ENCODE peak calls at places on chromosomes 2 and 18, in five cellular contexts. One of them, this sample, is unnamed.

GRCh38 chr18:12325726-12326245 is 17.7 kb downstream of the TUBB6 start:
- DNase-seq in HTR-8/SVneo: no peak
- DNase-seq in stimulated activated CD4-positive, alpha-beta T cell treated with anti-CD3 and anti-CD28 coated beads, Interleukin-4, amount 100 ng/mL, for 4 hours: no peak
- DNase-seq in memory B cell: no peak
- DNase-seq in nephron progenitor cell: no peak
- DNase-seq in this sample: no peak

GRCh38 chr2:498493-499178 is 178.6 kb downstream of the TMEM18 start:
- DNase-seq in HTR-8/SVneo: no peak
- DNase-seq in memory B cell: no peak
- DNase-seq in stimulated activated CD4-positive, alpha-beta T cell treated with anti-CD3 and anti-CD28 coated beads, Interleukin-4, amount 100 ng/mL, for 4 hours: no peak
- DNase-seq in nephron progenitor cell: no peak
- DNase-seq in this sample: no peak

GRCh38 chr18:23871410-23871809 is 143.1 kb upstream of the TTC39C start:
- DNase-seq in nephron progenitor cell: peak; percentile 24
- DNase-seq in HTR-8/SVneo: no peak
- DNase-seq in stimulated activated CD4-positive, alpha-beta T cell treated with anti-CD3 and anti-CD28 coated beads, Interleukin-4, amount 100 ng/mL, for 4 hours: peak; percentile 25
- DNase-seq in memory B cell: no peak
- DNase-seq in this sample: no peak

GRCh38 chr2:120914839-120915521 is 179.3 kb downstream of the GLI2 start:
- DNase-seq in HTR-8/SVneo: peak; percentile 84
- DNase-seq in nephron progenitor cell: peak; percentile 35
- DNase-seq in memory B cell: no peak
- DNase-seq in stimulated activated CD4-positive, alpha-beta T cell treated with anti-CD3 and anti-CD28 coated beads, Interleukin-4, amount 100 ng/mL, for 4 hours: no peak
- DNase-seq in this sample: peak; percentile 95

GRCh38 chr2:237691908-237692600 is 64.7 kb downstream of the LRRFIP1 start:
- DNase-seq in memory B cell: peak; percentile 88
- DNase-seq in stimulated activated CD4-positive, alpha-beta T cell treated with anti-CD3 and anti-CD28 coated beads, Interleukin-4, amount 100 ng/mL, for 4 hours: peak; percentile 96
- DNase-seq in nephron progenitor cell: peak; percentile 99
- DNase-seq in HTR-8/SVneo: peak; percentile 81
- DNase-seq in this sample: peak; percentile 96

GRCh38 chr2:96095116-96095636 is 21.2 kb downstream of the ADRA2B start:
- DNase-seq in HTR-8/SVneo: no peak
- DNase-seq in nephron progenitor cell: no peak
- DNase-seq in memory B cell: no peak
- DNase-seq in stimulated activated CD4-positive, alpha-beta T cell treated with anti-CD3 and anti-CD28 coated beads, Interleukin-4, amount 100 ng/mL, for 4 hours: no peak
- DNase-seq in this sample: no peak

GRCh38 chr2:109719871-109720270 is 74.2 kb upstream of the RGPD5 start:
- DNase-seq in nephron progenitor cell: no peak
- DNase-seq in memory B cell: no peak
- DNase-seq in stimulated activated CD4-positive, alpha-beta T cell treated with anti-CD3 and anti-CD28 coated beads, Interleukin-4, amount 100 ng/mL, for 4 hours: no peak
- DNase-seq in HTR-8/SVneo: no peak
- DNase-seq in this sample: no peak

GRCh38 chr2:73640537-73640936 is 1.7 kb downstream of the NAT8 start:
- DNase-seq in stimulated activated CD4-positive, alpha-beta T cell treated with anti-CD3 and anti-CD28 coated beads, Interleukin-4, amount 100 ng/mL, for 4 hours: no peak
- DNase-seq in memory B cell: no peak
- DNase-seq in HTR-8/SVneo: no peak
- DNase-seq in nephron progenitor cell: no peak
- DNase-seq in this sample: no peak

GRCh38 chr2:96819101-96819875 is 3.2 kb downstream of the CNNM3 start:
- DNase-seq in stimulated activated CD4-positive, alpha-beta T cell treated with anti-CD3 and anti-CD28 coated beads, Interleukin-4, amount 100 ng/mL, for 4 hours: no peak
- DNase-seq in memory B cell: no peak
- DNase-seq in nephron progenitor cell: no peak
- DNase-seq in HTR-8/SVneo: no peak
- DNase-seq in this sample: no peak

GRCh38 chr2:129070663-129071062 is 752.0 kb upstream of the HS6ST1 start:
- DNase-seq in memory B cell: no peak
- DNase-seq in HTR-8/SVneo: no peak
- DNase-seq in stimulated activated CD4-positive, alpha-beta T cell treated with anti-CD3 and anti-CD28 coated beads, Interleukin-4, amount 100 ng/mL, for 4 hours: no peak
- DNase-seq in nephron progenitor cell: no peak
- DNase-seq in this sample: no peak

GRCh38 chr18:45449761-45450227 is 165.5 kb upstream of the SLC14A2 start:
- DNase-seq in HTR-8/SVneo: no peak
- DNase-seq in memory B cell: no peak
- DNase-seq in stimulated activated CD4-positive, alpha-beta T cell treated with anti-CD3 and anti-CD28 coated beads, Interleukin-4, amount 100 ng/mL, for 4 hours: no peak
- DNase-seq in nephron progenitor cell: no peak
- DNase-seq in this sample: no peak

GRCh38 chr2:187549193-187549592 is 5.0 kb downstream of the TFPI start:
- DNase-seq in nephron progenitor cell: no peak
- DNase-seq in HTR-8/SVneo: no peak
- DNase-seq in stimulated activated CD4-positive, alpha-beta T cell treated with anti-CD3 and anti-CD28 coated beads, Interleukin-4, amount 100 ng/mL, for 4 hours: no peak
- DNase-seq in memory B cell: no peak
- DNase-seq in this sample: no peak

GRCh38 chr2:237258146-237258545 is 155.8 kb downstream of the COL6A3 start:
- DNase-seq in stimulated activated CD4-positive, alpha-beta T cell treated with anti-CD3 and anti-CD28 coated beads, Interleukin-4, amount 100 ng/mL, for 4 hours: no peak
- DNase-seq in memory B cell: no peak
- DNase-seq in HTR-8/SVneo: no peak
- DNase-seq in nephron progenitor cell: no peak
- DNase-seq in this sample: no peak

GRCh38 chr2:207729465-207729998 is 18.1 kb downstream of the CCNYL1 start:
- DNase-seq in memory B cell: no peak
- DNase-seq in nephron progenitor cell: no peak
- DNase-seq in stimulated activated CD4-positive, alpha-beta T cell treated with anti-CD3 and anti-CD28 coated beads, Interleukin-4, amount 100 ng/mL, for 4 hours: no peak
- DNase-seq in HTR-8/SVneo: no peak
- DNase-seq in this sample: no peak

GRCh38 chr2:18368008-18368407 is 192.4 kb downstream of the RDH14 start:
- DNase-seq in stimulated activated CD4-positive, alpha-beta T cell treated with anti-CD3 and anti-CD28 coated beads, Interleukin-4, amount 100 ng/mL, for 4 hours: no peak
- DNase-seq in HTR-8/SVneo: no peak
- DNase-seq in nephron progenitor cell: no peak
- DNase-seq in memory B cell: no peak
- DNase-seq in this sample: no peak

GRCh38 chr2:239316562-239317465 is 84.0 kb downstream of the HDAC4 start:
- DNase-seq in nephron progenitor cell: no peak
- DNase-seq in HTR-8/SVneo: no peak
- DNase-seq in stimulated activated CD4-positive, alpha-beta T cell treated with anti-CD3 and anti-CD28 coated beads, Interleukin-4, amount 100 ng/mL, for 4 hours: no peak
- DNase-seq in memory B cell: no peak
- DNase-seq in this sample: peak; percentile 79

GRCh38 chr2:188573453-188573852 is 281.8 kb downstream of the GULP1 start:
- DNase-seq in nephron progenitor cell: no peak
- DNase-seq in stimulated activated CD4-positive, alpha-beta T cell treated with anti-CD3 and anti-CD28 coated beads, Interleukin-4, amount 100 ng/mL, for 4 hours: no peak
- DNase-seq in HTR-8/SVneo: no peak
- DNase-seq in memory B cell: no peak
- DNase-seq in this sample: no peak

GRCh38 chr2:187976667-187977333 is 314.9 kb upstream of the GULP1 start:
- DNase-seq in HTR-8/SVneo: no peak
- DNase-seq in stimulated activated CD4-positive, alpha-beta T cell treated with anti-CD3 and anti-CD28 coated beads, Interleukin-4, amount 100 ng/mL, for 4 hours: no peak
- DNase-seq in memory B cell: no peak
- DNase-seq in nephron progenitor cell: no peak
- DNase-seq in this sample: no peak

GRCh38 chr18:78666666-78667335 is 312.8 kb upstream of the SALL3 start:
- DNase-seq in memory B cell: no peak
- DNase-seq in stimulated activated CD4-positive, alpha-beta T cell treated with anti-CD3 and anti-CD28 coated beads, Interleukin-4, amount 100 ng/mL, for 4 hours: no peak
- DNase-seq in nephron progenitor cell: no peak
- DNase-seq in HTR-8/SVneo: no peak
- DNase-seq in this sample: no peak

GRCh38 chr2:22221006-22221405 is 1097.2 kb downstream of the TDRD15 start:
- DNase-seq in HTR-8/SVneo: no peak
- DNase-seq in nephron progenitor cell: no peak
- DNase-seq in memory B cell: no peak
- DNase-seq in stimulated activated CD4-positive, alpha-beta T cell treated with anti-CD3 and anti-CD28 coated beads, Interleukin-4, amount 100 ng/mL, for 4 hours: no peak
- DNase-seq in this sample: no peak

GRCh38 chr2:120239488-120240287 is 13.0 kb upstream of the RALB start:
- DNase-seq in nephron progenitor cell: no peak
- DNase-seq in memory B cell: no peak
- DNase-seq in HTR-8/SVneo: peak; percentile 75
- DNase-seq in stimulated activated CD4-positive, alpha-beta T cell treated with anti-CD3 and anti-CD28 coated beads, Interleukin-4, amount 100 ng/mL, for 4 hours: no peak
- DNase-seq in this sample: peak; percentile 86

GRCh38 chr2:176356251-176356650 is 87.0 kb downstream of the MTX2 start:
- DNase-seq in stimulated activated CD4-positive, alpha-beta T cell treated with anti-CD3 and anti-CD28 coated beads, Interleukin-4, amount 100 ng/mL, for 4 hours: no peak
- DNase-seq in HTR-8/SVneo: no peak
- DNase-seq in nephron progenitor cell: no peak
- DNase-seq in memory B cell: no peak
- DNase-seq in this sample: no peak

GRCh38 chr2:10501980-10502802 is 54.1 kb upstream of the ODC1 start:
- DNase-seq in HTR-8/SVneo: no peak
- DNase-seq in stimulated activated CD4-positive, alpha-beta T cell treated with anti-CD3 and anti-CD28 coated beads, Interleukin-4, amount 100 ng/mL, for 4 hours: no peak
- DNase-seq in nephron progenitor cell: no peak
- DNase-seq in memory B cell: no peak
- DNase-seq in this sample: no peak

GRCh38 chr2:158184556-158185343 is 83.1 kb downstream of the UPP2 start:
- DNase-seq in memory B cell: no peak
- DNase-seq in HTR-8/SVneo: no peak
- DNase-seq in stimulated activated CD4-positive, alpha-beta T cell treated with anti-CD3 and anti-CD28 coated beads, Interleukin-4, amount 100 ng/mL, for 4 hours: no peak
- DNase-seq in nephron progenitor cell: no peak
- DNase-seq in this sample: no peak

GRCh38 chr2:175684466-175684865 is 317.6 kb downstream of the LNPK start:
- DNase-seq in stimulated activated CD4-positive, alpha-beta T cell treated with anti-CD3 and anti-CD28 coated beads, Interleukin-4, amount 100 ng/mL, for 4 hours: no peak
- DNase-seq in HTR-8/SVneo: no peak
- DNase-seq in memory B cell: no peak
- DNase-seq in nephron progenitor cell: no peak
- DNase-seq in this sample: no peak

GRCh38 chr2:26772064-26773001 is 8.2 kb downstream of the SLC35F6 start:
- DNase-seq in HTR-8/SVneo: no peak
- DNase-seq in memory B cell: no peak
- DNase-seq in nephron progenitor cell: no peak
- DNase-seq in stimulated activated CD4-positive, alpha-beta T cell treated with anti-CD3 and anti-CD28 coated beads, Interleukin-4, amount 100 ng/mL, for 4 hours: no peak
- DNase-seq in this sample: peak; percentile 81

GRCh38 chr18:8367217-8367988 is 241.8 kb upstream of the RAB12 start:
- DNase-seq in HTR-8/SVneo: peak; percentile 9
- DNase-seq in nephron progenitor cell: peak; percentile 73
- DNase-seq in memory B cell: no peak
- DNase-seq in stimulated activated CD4-positive, alpha-beta T cell treated with anti-CD3 and anti-CD28 coated beads, Interleukin-4, amount 100 ng/mL, for 4 hours: peak; percentile 15
- DNase-seq in this sample: no peak

GRCh38 chr18:47737198-47737830 is 193.1 kb downstream of the SMAD2 start:
- DNase-seq in HTR-8/SVneo: no peak
- DNase-seq in memory B cell: no peak
- DNase-seq in nephron progenitor cell: no peak
- DNase-seq in stimulated activated CD4-positive, alpha-beta T cell treated with anti-CD3 and anti-CD28 coated beads, Interleukin-4, amount 100 ng/mL, for 4 hours: no peak
- DNase-seq in this sample: no peak

GRCh38 chr2:203849010-203849409 is 18.6 kb upstream of the CTLA4 start:
- DNase-seq in memory B cell: no peak
- DNase-seq in nephron progenitor cell: no peak
- DNase-seq in stimulated activated CD4-positive, alpha-beta T cell treated with anti-CD3 and anti-CD28 coated beads, Interleukin-4, amount 100 ng/mL, for 4 hours: no peak
- DNase-seq in HTR-8/SVneo: no peak
- DNase-seq in this sample: no peak

GRCh38 chr2:196568506-196568905 is 71.0 kb upstream of the CCDC150 start:
- DNase-seq in nephron progenitor cell: no peak
- DNase-seq in stimulated activated CD4-positive, alpha-beta T cell treated with anti-CD3 and anti-CD28 coated beads, Interleukin-4, amount 100 ng/mL, for 4 hours: no peak
- DNase-seq in memory B cell: no peak
- DNase-seq in HTR-8/SVneo: no peak
- DNase-seq in this sample: no peak

GRCh38 chr2:38377501-38378258 is 607 bp upstream of the ATL2 start:
- DNase-seq in nephron progenitor cell: no peak
- DNase-seq in stimulated activated CD4-positive, alpha-beta T cell treated with anti-CD3 and anti-CD28 coated beads, Interleukin-4, amount 100 ng/mL, for 4 hours: no peak
- DNase-seq in HTR-8/SVneo: peak; percentile 86
- DNase-seq in memory B cell: no peak
- DNase-seq in this sample: no peak

GRCh38 chr2:111667542-111668273 is 216.3 kb downstream of the ANAPC1 start:
- DNase-seq in memory B cell: no peak
- DNase-seq in nephron progenitor cell: no peak
- DNase-seq in HTR-8/SVneo: peak; percentile 62
- DNase-seq in stimulated activated CD4-positive, alpha-beta T cell treated with anti-CD3 and anti-CD28 coated beads, Interleukin-4, amount 100 ng/mL, for 4 hours: no peak
- DNase-seq in this sample: no peak

GRCh38 chr2:225465827-225466226 is 66.3 kb downstream of the NYAP2 start:
- DNase-seq in HTR-8/SVneo: no peak
- DNase-seq in nephron progenitor cell: no peak
- DNase-seq in memory B cell: no peak
- DNase-seq in stimulated activated CD4-positive, alpha-beta T cell treated with anti-CD3 and anti-CD28 coated beads, Interleukin-4, amount 100 ng/mL, for 4 hours: no peak
- DNase-seq in this sample: no peak

GRCh38 chr18:35746826-35747339 is 165.3 kb downstream of the GALNT1 start:
- DNase-seq in HTR-8/SVneo: no peak
- DNase-seq in stimulated activated CD4-positive, alpha-beta T cell treated with anti-CD3 and anti-CD28 coated beads, Interleukin-4, amount 100 ng/mL, for 4 hours: no peak
- DNase-seq in memory B cell: no peak
- DNase-seq in nephron progenitor cell: no peak
- DNase-seq in this sample: no peak

GRCh38 chr2:38528008-38528442 is 74.7 kb downstream of the HNRNPLL start:
- DNase-seq in HTR-8/SVneo: peak; percentile 67
- DNase-seq in nephron progenitor cell: peak; percentile 67
- DNase-seq in stimulated activated CD4-positive, alpha-beta T cell treated with anti-CD3 and anti-CD28 coated beads, Interleukin-4, amount 100 ng/mL, for 4 hours: peak; percentile 33
- DNase-seq in memory B cell: peak; percentile 6
- DNase-seq in this sample: no peak

GRCh38 chr2:129885735-129886134 is 93.7 kb upstream of the RAB6C start:
- DNase-seq in HTR-8/SVneo: peak; percentile 20
- DNase-seq in memory B cell: no peak
- DNase-seq in stimulated activated CD4-positive, alpha-beta T cell treated with anti-CD3 and anti-CD28 coated beads, Interleukin-4, amount 100 ng/mL, for 4 hours: no peak
- DNase-seq in nephron progenitor cell: peak; percentile 35
- DNase-seq in this sample: peak; percentile 40

This sample was measured in ascending aorta.